ENCODE peak calls at places on chromosomes 6 and 20, in eight cellular contexts. One of them, this sample, is unnamed.

GRCh38 chr20:48673485-48673884 is 154.3 kb downstream of the PREX1 start:
- DNase-seq in NCI-H1417: no peak
- DNase-seq in AG08395: no peak
- DNase-seq in ACHN: no peak
- DNase-seq in OCI-LY7: no peak
- DNase-seq in endothelial cell: no peak
- DNase-seq in NCI-H510A treated with DMSO at 0.1 percent for 48 hours: no peak
- DNase-seq in T-helper 9 cell: no peak
- DNase-seq in this sample: no peak

GRCh38 chr6:80638222-80639055 is 532.0 kb downstream of the BCKDHB start:
- DNase-seq in endothelial cell: no peak
- DNase-seq in T-helper 9 cell: no peak
- DNase-seq in AG08395: peak; percentile 79
- DNase-seq in ACHN: peak; percentile 52
- DNase-seq in NCI-H1417: peak; percentile 92
- DNase-seq in NCI-H510A treated with DMSO at 0.1 percent for 48 hours: peak; percentile 60
- DNase-seq in OCI-LY7: no peak
- DNase-seq in this sample: peak; percentile 83

GRCh38 chr20:52190437-52191131 is 995 bp downstream of the ZFP64 start:
- DNase-seq in ACHN: peak; percentile 35
- DNase-seq in NCI-H1417: peak; percentile 74
- DNase-seq in NCI-H510A treated with DMSO at 0.1 percent for 48 hours: peak; percentile 24
- DNase-seq in endothelial cell: peak; percentile 31
- DNase-seq in AG08395: peak; percentile 58
- DNase-seq in OCI-LY7: peak; percentile 60
- DNase-seq in T-helper 9 cell: no peak
- DNase-seq in this sample: no peak

GRCh38 chr6:122571888-122572287 is 38.3 kb upstream of the PKIB start:
- DNase-seq in OCI-LY7: no peak
- DNase-seq in ACHN: no peak
- DNase-seq in NCI-H510A treated with DMSO at 0.1 percent for 48 hours: no peak
- DNase-seq in AG08395: no peak
- DNase-seq in endothelial cell: no peak
- DNase-seq in T-helper 9 cell: no peak
- DNase-seq in NCI-H1417: no peak
- DNase-seq in this sample: no peak

GRCh38 chr6:130906736-130907381 is 79.7 kb downstream of the SMLR1 start:
- DNase-seq in AG08395: peak; percentile 59
- DNase-seq in T-helper 9 cell: no peak
- DNase-seq in ACHN: no peak
- DNase-seq in NCI-H1417: no peak
- DNase-seq in endothelial cell: no peak
- DNase-seq in OCI-LY7: no peak
- DNase-seq in NCI-H510A treated with DMSO at 0.1 percent for 48 hours: no peak
- DNase-seq in this sample: no peak

GRCh38 chr6:147735924-147736323 is 227.4 kb downstream of the SAMD5 start:
- DNase-seq in endothelial cell: no peak
- DNase-seq in NCI-H1417: no peak
- DNase-seq in OCI-LY7: no peak
- DNase-seq in T-helper 9 cell: no peak
- DNase-seq in AG08395: no peak
- DNase-seq in NCI-H510A treated with DMSO at 0.1 percent for 48 hours: no peak
- DNase-seq in ACHN: no peak
- DNase-seq in this sample: no peak

GRCh38 chr6:159013229-159013628 is 13.2 kb upstream of the RSPH3 start:
- DNase-seq in OCI-LY7: peak; percentile 39
- DNase-seq in AG08395: no peak
- DNase-seq in NCI-H510A treated with DMSO at 0.1 percent for 48 hours: no peak
- DNase-seq in NCI-H1417: no peak
- DNase-seq in T-helper 9 cell: no peak
- DNase-seq in ACHN: no peak
- DNase-seq in endothelial cell: no peak
- DNase-seq in this sample: no peak

GRCh38 chr20:9160341-9160740 is 91.5 kb downstream of the PLCB4 start:
- DNase-seq in T-helper 9 cell: no peak
- DNase-seq in ACHN: no peak
- DNase-seq in OCI-LY7: no peak
- DNase-seq in endothelial cell: no peak
- DNase-seq in NCI-H510A treated with DMSO at 0.1 percent for 48 hours: no peak
- DNase-seq in NCI-H1417: no peak
- DNase-seq in AG08395: peak; percentile 21
- DNase-seq in this sample: no peak

GRCh38 chr20:50312002-50312681 is 121.5 kb downstream of the CEBPB start:
- DNase-seq in AG08395: no peak
- DNase-seq in NCI-H1417: no peak
- DNase-seq in ACHN: no peak
- DNase-seq in OCI-LY7: no peak
- DNase-seq in NCI-H510A treated with DMSO at 0.1 percent for 48 hours: no peak
- DNase-seq in endothelial cell: no peak
- DNase-seq in T-helper 9 cell: no peak
- DNase-seq in this sample: no peak

GRCh38 chr6:2792330-2792729 is 27.1 kb downstream of the WRNIP1 start:
- DNase-seq in T-helper 9 cell: no peak
- DNase-seq in NCI-H1417: no peak
- DNase-seq in OCI-LY7: no peak
- DNase-seq in AG08395: peak; percentile 46
- DNase-seq in NCI-H510A treated with DMSO at 0.1 percent for 48 hours: no peak
- DNase-seq in endothelial cell: no peak
- DNase-seq in ACHN: no peak
- DNase-seq in this sample: no peak

GRCh38 chr20:61718361-61718760 is 347.3 kb downstream of the TAF4 start:
- DNase-seq in T-helper 9 cell: no peak
- DNase-seq in NCI-H510A treated with DMSO at 0.1 percent for 48 hours: no peak
- DNase-seq in AG08395: no peak
- DNase-seq in endothelial cell: no peak
- DNase-seq in OCI-LY7: no peak
- DNase-seq in ACHN: no peak
- DNase-seq in NCI-H1417: no peak
- DNase-seq in this sample: no peak

GRCh38 chr20:61951695-61952533 is 113.8 kb downstream of the TAF4 start:
- DNase-seq in NCI-H1417: peak; percentile 57
- DNase-seq in NCI-H510A treated with DMSO at 0.1 percent for 48 hours: no peak
- DNase-seq in ACHN: no peak
- DNase-seq in OCI-LY7: no peak
- DNase-seq in T-helper 9 cell: no peak
- DNase-seq in AG08395: no peak
- DNase-seq in endothelial cell: peak; percentile 79
- DNase-seq in this sample: no peak

GRCh38 chr6:106782524-106783265 is 153.3 kb downstream of the QRSL1 start:
- DNase-seq in endothelial cell: no peak
- DNase-seq in T-helper 9 cell: no peak
- DNase-seq in NCI-H1417: no peak
- DNase-seq in ACHN: no peak
- DNase-seq in NCI-H510A treated with DMSO at 0.1 percent for 48 hours: no peak
- DNase-seq in OCI-LY7: no peak
- DNase-seq in AG08395: no peak
- DNase-seq in this sample: no peak

GRCh38 chr6:15351631-15352030 is 105.8 kb downstream of the JARID2 start:
- DNase-seq in OCI-LY7: no peak
- DNase-seq in endothelial cell: no peak
- DNase-seq in NCI-H510A treated with DMSO at 0.1 percent for 48 hours: peak; percentile 26
- DNase-seq in AG08395: peak; percentile 91
- DNase-seq in T-helper 9 cell: no peak
- DNase-seq in ACHN: no peak
- DNase-seq in NCI-H1417: no peak
- DNase-seq in this sample: no peak

GRCh38 chr6:44858998-44859397 is 469.1 kb upstream of the RUNX2 start:
- DNase-seq in T-helper 9 cell: no peak
- DNase-seq in endothelial cell: no peak
- DNase-seq in NCI-H1417: no peak
- DNase-seq in AG08395: no peak
- DNase-seq in ACHN: no peak
- DNase-seq in NCI-H510A treated with DMSO at 0.1 percent for 48 hours: no peak
- DNase-seq in OCI-LY7: no peak
- DNase-seq in this sample: no peak

GRCh38 chr6:135129139-135129867 is 51.8 kb upstream of the MYB start:
- DNase-seq in AG08395: no peak
- DNase-seq in NCI-H1417: no peak
- DNase-seq in endothelial cell: no peak
- DNase-seq in NCI-H510A treated with DMSO at 0.1 percent for 48 hours: no peak
- DNase-seq in T-helper 9 cell: no peak
- DNase-seq in OCI-LY7: no peak
- DNase-seq in ACHN: no peak
- DNase-seq in this sample: no peak

GRCh38 chr6:158506577-158506976 is 53.3 kb upstream of the TMEM181 start:
- DNase-seq in T-helper 9 cell: no peak
- DNase-seq in AG08395: no peak
- DNase-seq in NCI-H510A treated with DMSO at 0.1 percent for 48 hours: no peak
- DNase-seq in OCI-LY7: no peak
- DNase-seq in NCI-H1417: no peak
- DNase-seq in ACHN: peak; percentile 9
- DNase-seq in endothelial cell: peak; percentile 62
- DNase-seq in this sample: no peak

GRCh38 chr6:53322188-53323029 is 26.3 kb downstream of the ELOVL5 start:
- DNase-seq in NCI-H1417: no peak
- DNase-seq in endothelial cell: no peak
- DNase-seq in T-helper 9 cell: no peak
- DNase-seq in AG08395: no peak
- DNase-seq in NCI-H510A treated with DMSO at 0.1 percent for 48 hours: no peak
- DNase-seq in ACHN: no peak
- DNase-seq in OCI-LY7: no peak
- DNase-seq in this sample: no peak

GRCh38 chr20:56626367-56627121 is 2.6 kb upstream of the TFAP2C start:
- DNase-seq in endothelial cell: peak; percentile 67
- DNase-seq in ACHN: peak; percentile 39
- DNase-seq in NCI-H1417: no peak
- DNase-seq in NCI-H510A treated with DMSO at 0.1 percent for 48 hours: no peak
- DNase-seq in AG08395: peak; percentile 50
- DNase-seq in OCI-LY7: no peak
- DNase-seq in T-helper 9 cell: no peak
- DNase-seq in this sample: no peak

GRCh38 chr20:41657655-41658054 is 39.5 kb upstream of the CHD6 start:
- DNase-seq in AG08395: no peak
- DNase-seq in NCI-H1417: no peak
- DNase-seq in endothelial cell: no peak
- DNase-seq in T-helper 9 cell: no peak
- DNase-seq in OCI-LY7: no peak
- DNase-seq in ACHN: no peak
- DNase-seq in NCI-H510A treated with DMSO at 0.1 percent for 48 hours: no peak
- DNase-seq in this sample: no peak

GRCh38 chr20:40551125-40551530 is 137.9 kb downstream of the MAFB start:
- DNase-seq in OCI-LY7: no peak
- DNase-seq in AG08395: no peak
- DNase-seq in NCI-H510A treated with DMSO at 0.1 percent for 48 hours: no peak
- DNase-seq in NCI-H1417: no peak
- DNase-seq in T-helper 9 cell: no peak
- DNase-seq in endothelial cell: no peak
- DNase-seq in ACHN: no peak
- DNase-seq in this sample: no peak

GRCh38 chr20:49385471-49385870 is 97.0 kb downstream of the KCNB1 start:
- DNase-seq in OCI-LY7: peak; percentile 59
- DNase-seq in T-helper 9 cell: no peak
- DNase-seq in endothelial cell: no peak
- DNase-seq in AG08395: peak; percentile 35
- DNase-seq in ACHN: peak; percentile 26
- DNase-seq in NCI-H510A treated with DMSO at 0.1 percent for 48 hours: peak; percentile 12
- DNase-seq in NCI-H1417: peak; percentile 39
- DNase-seq in this sample: no peak

GRCh38 chr6:98845201-98846020 is 11.0 kb downstream of the POU3F2 start:
- DNase-seq in T-helper 9 cell: peak; percentile 53
- DNase-seq in NCI-H1417: peak; percentile 91
- DNase-seq in AG08395: peak; percentile 89
- DNase-seq in NCI-H510A treated with DMSO at 0.1 percent for 48 hours: peak; percentile 63
- DNase-seq in ACHN: peak; percentile 80
- DNase-seq in OCI-LY7: peak; percentile 68
- DNase-seq in endothelial cell: peak; percentile 92
- DNase-seq in this sample: peak; percentile 90

GRCh38 chr6:143652840-143653239 is 24.9 kb upstream of the PHACTR2 start:
- DNase-seq in AG08395: no peak
- DNase-seq in T-helper 9 cell: no peak
- DNase-seq in ACHN: no peak
- DNase-seq in NCI-H510A treated with DMSO at 0.1 percent for 48 hours: no peak
- DNase-seq in OCI-LY7: no peak
- DNase-seq in endothelial cell: no peak
- DNase-seq in NCI-H1417: peak; percentile 39
- DNase-seq in this sample: no peak

GRCh38 chr6:44222987-44223470 is 366 bp upstream of the SLC29A1 start:
- DNase-seq in ACHN: peak; percentile 23
- DNase-seq in AG08395: no peak
- DNase-seq in NCI-H510A treated with DMSO at 0.1 percent for 48 hours: no peak
- DNase-seq in endothelial cell: no peak
- DNase-seq in T-helper 9 cell: no peak
- DNase-seq in NCI-H1417: no peak
- DNase-seq in OCI-LY7: no peak
- DNase-seq in this sample: no peak

GRCh38 chr6:44003345-44004061 is 123.7 kb downstream of the MRPL14 start:
- DNase-seq in ACHN: no peak
- DNase-seq in AG08395: no peak
- DNase-seq in endothelial cell: peak; percentile 23
- DNase-seq in OCI-LY7: no peak
- DNase-seq in T-helper 9 cell: no peak
- DNase-seq in NCI-H510A treated with DMSO at 0.1 percent for 48 hours: no peak
- DNase-seq in NCI-H1417: peak; percentile 63
- DNase-seq in this sample: no peak

GRCh38 chr6:82182756-82183155 is 64.8 kb downstream of the IBTK start:
- DNase-seq in AG08395: peak; percentile 38
- DNase-seq in NCI-H510A treated with DMSO at 0.1 percent for 48 hours: no peak
- DNase-seq in ACHN: no peak
- DNase-seq in OCI-LY7: no peak
- DNase-seq in endothelial cell: no peak
- DNase-seq in NCI-H1417: no peak
- DNase-seq in T-helper 9 cell: no peak
- DNase-seq in this sample: no peak

GRCh38 chr6:33978593-33979150 is 167.2 kb downstream of the GRM4 start:
- DNase-seq in NCI-H510A treated with DMSO at 0.1 percent for 48 hours: no peak
- DNase-seq in NCI-H1417: no peak
- DNase-seq in AG08395: no peak
- DNase-seq in OCI-LY7: no peak
- DNase-seq in endothelial cell: no peak
- DNase-seq in T-helper 9 cell: no peak
- DNase-seq in ACHN: no peak
- DNase-seq in this sample: no peak

GRCh38 chr6:148064406-148065134 is 278.1 kb upstream of the SASH1 start:
- DNase-seq in T-helper 9 cell: no peak
- DNase-seq in NCI-H1417: no peak
- DNase-seq in AG08395: no peak
- DNase-seq in ACHN: no peak
- DNase-seq in endothelial cell: no peak
- DNase-seq in OCI-LY7: no peak
- DNase-seq in NCI-H510A treated with DMSO at 0.1 percent for 48 hours: no peak
- DNase-seq in this sample: no peak

GRCh38 chr6:3612341-3613041 is 139.0 kb downstream of the PXDC1 start:
- DNase-seq in T-helper 9 cell: no peak
- DNase-seq in NCI-H1417: peak; percentile 92
- DNase-seq in NCI-H510A treated with DMSO at 0.1 percent for 48 hours: peak; percentile 87
- DNase-seq in endothelial cell: no peak
- DNase-seq in OCI-LY7: no peak
- DNase-seq in ACHN: peak; percentile 58
- DNase-seq in AG08395: peak; percentile 80
- DNase-seq in this sample: peak; percentile 98

GRCh38 chr6:10235339-10235738 is 179.5 kb downstream of the TFAP2A start:
- DNase-seq in AG08395: no peak
- DNase-seq in NCI-H510A treated with DMSO at 0.1 percent for 48 hours: no peak
- DNase-seq in ACHN: no peak
- DNase-seq in OCI-LY7: no peak
- DNase-seq in endothelial cell: no peak
- DNase-seq in T-helper 9 cell: no peak
- DNase-seq in NCI-H1417: no peak
- DNase-seq in this sample: no peak

This sample was measured in NCI-H748 treated with DMSO at 0.1 percent for 48 hours.